ENCODE peak calls at places on chromosome 9, in five cellular contexts. D, Z, Q, V and S are unnamed samples.

GRCh38 chr9:97038551-97038908 is 412 bp downstream of the CTSV start:
- DNase-seq in V (no peak), Q (no peak), Z (no peak), D (no peak), S (no peak)

GRCh38 chr9:3962467-3962866 is 337.4 kb downstream of the GLIS3 start:
- DNase-seq in Q (no peak), V (peak), Z (no peak), D (no peak), S (no peak)

GRCh38 chr9:75914002-75914401 is 23.5 kb downstream of the PCSK5 start:
- DNase-seq in D (no peak), Q (no peak), Z (no peak), V (peak), S (no peak)

GRCh38 chr9:115615821-115616665 is 498.1 kb upstream of the TNC start:
- DNase-seq in V (no peak), D (no peak), Z (no peak), Q (no peak), S (no peak)

GRCh38 chr9:73042155-73042554 is 89.3 kb upstream of the ALDH1A1 start:
- DNase-seq in Q (no peak), V (peak), D (no peak), Z (no peak), S (no peak)

GRCh38 chr9:33234511-33235467 is 5.2 kb upstream of the SPINK4 start:
- DNase-seq in D (no peak), V (no peak), Z (no peak), Q (no peak), S (no peak)

GRCh38 chr9:77516781-77517180 is 131.3 kb downstream of the GNA14 start:
- DNase-seq in V (no peak), Q (no peak), Z (no peak), D (no peak), S (no peak)

GRCh38 chr9:37363124-37363523 is 59.4 kb upstream of the GRHPR start:
- DNase-seq in D (no peak), V (no peak), Q (no peak), Z (no peak), S (no peak)

GRCh38 chr9:100714372-100715099 is 136.7 kb downstream of the CAVIN4 start:
- DNase-seq in D (peak), Z (peak), Q (peak), V (peak), S (peak)

GRCh38 chr9:124354364-124355031 is 60.7 kb downstream of the PSMB7 start:
- DNase-seq in Q (no peak), Z (no peak), D (no peak), V (no peak), S (no peak)

GRCh38 chr9:72315089-72315509 is 49.9 kb downstream of the ZFAND5 start:
- DNase-seq in V (peak), Z (peak), Q (no peak), D (no peak), S (no peak)

GRCh38 chr9:36840895-36841536 is 193.1 kb downstream of the PAX5 start:
- DNase-seq in Q (no peak), Z (peak), D (no peak), V (no peak), S (no peak)